ENCODE peak calls at places on chromosomes 6 and 20, in six cellular contexts. R, Q, T, X, O and W are unnamed samples.

GRCh38 chr6:43263314-43264178 is 20.3 kb downstream of the TTBK1 start:
- DNase-seq in T (peak; percentile 79), O (peak; percentile 80), Q (peak; percentile 95), R (peak; percentile 66), X (peak; percentile 14), W (peak; percentile 50)

GRCh38 chr6:163759542-163759941 is 345.0 kb downstream of the QKI start:
- DNase-seq in T (no peak), R (no peak), Q (no peak), O (no peak), X (no peak), W (no peak)

GRCh38 chr20:17898548-17898994 is 70.0 kb downstream of the SNX5 start:
- DNase-seq in R (peak; percentile 84), Q (peak; percentile 90), O (peak; percentile 65), T (peak; percentile 75), X (no peak), W (peak; percentile 80)

GRCh38 chr6:142458857-142459256 is 157.1 kb downstream of the ADGRG6 start:
- DNase-seq in Q (no peak), R (no peak), T (no peak), X (no peak), O (no peak), W (no peak)

GRCh38 chr6:129753422-129753821 is 43.4 kb upstream of the ARHGAP18 start:
- DNase-seq in X (no peak), Q (no peak), O (no peak), R (peak; percentile 53), T (no peak), W (no peak)

GRCh38 chr6:5082487-5083306 is 2.4 kb upstream of the PPP1R3G start:
- DNase-seq in R (peak; percentile 78), O (peak; percentile 94), Q (no peak), X (peak; percentile 38), T (no peak), W (peak; percentile 83)

GRCh38 chr6:65924411-65924810 is 217.4 kb upstream of the EYS start:
- DNase-seq in T (no peak), R (no peak), Q (no peak), X (no peak), O (no peak), W (no peak)

GRCh38 chr6:114342826-114343781 is at the start of gene HS3ST5:
- DNase-seq in T (peak; percentile 76), O (no peak), R (no peak), X (no peak), Q (peak; percentile 95), W (peak; percentile 32)

GRCh38 chr6:74551896-74552295 is 654.0 kb downstream of the COL12A1 start:
- DNase-seq in O (no peak), Q (no peak), T (no peak), X (peak; percentile 66), R (peak; percentile 19), W (peak; percentile 79)

GRCh38 chr20:46070215-46070910 is 19.4 kb downstream of the NCOA5 start:
- DNase-seq in X (peak; percentile 15), O (no peak), Q (peak; percentile 24), R (peak; percentile 85), T (no peak), W (peak; percentile 40)

GRCh38 chr20:25540273-25540672 is 45.1 kb downstream of the NINL start:
- DNase-seq in R (no peak), Q (peak; percentile 75), O (peak; percentile 51), T (no peak), X (no peak), W (no peak)

GRCh38 chr6:19806971-19807396 is 30.2 kb upstream of the ID4 start:
- DNase-seq in X (no peak), T (no peak), Q (no peak), O (no peak), R (no peak), W (no peak)

GRCh38 chr6:19811397-19812079 is 25.6 kb upstream of the ID4 start:
- DNase-seq in Q (no peak), T (no peak), R (no peak), X (no peak), O (no peak), W (no peak)

GRCh38 chr6:19812512-19813119 is 24.6 kb upstream of the ID4 start:
- DNase-seq in X (no peak), T (no peak), Q (no peak), O (no peak), R (peak; percentile 83), W (peak; percentile 68)
- TF ChIP-seq CTCF in X (peak; percentile 73), T (peak; percentile 33), Q (peak; percentile 88), O (peak; percentile 26), R (peak; percentile 80), W (peak; percentile 75)

GRCh38 chr6:167697316-167697715 is 129.4 kb upstream of the AFDN start:
- DNase-seq in X (no peak), Q (no peak), T (no peak), O (no peak), R (no peak), W (peak; percentile 27)
- TF ChIP-seq CTCF in X (no peak), Q (peak; percentile 12), T (no peak), O (no peak), R (no peak), W (no peak)

GRCh38 chr6:162448294-162448693 is 279.3 kb downstream of the PRKN start:
- DNase-seq in T (no peak), R (no peak), O (no peak), X (no peak), Q (no peak), W (no peak)

GRCh38 chr6:162443101-162443500 is 284.5 kb downstream of the PRKN start:
- DNase-seq in T (no peak), X (no peak), R (no peak), Q (no peak), O (no peak), W (no peak)

GRCh38 chr6:162442675-162443074 is 284.9 kb downstream of the PRKN start:
- DNase-seq in O (no peak), T (no peak), Q (peak; percentile 83), R (no peak), X (no peak), W (peak; percentile 17)
- TF ChIP-seq CTCF in O (peak; percentile 33), T (no peak), Q (peak; percentile 92), R (no peak), X (no peak), W (no peak)

GRCh38 chr6:31580446-31580755 is 1.8 kb downstream of the LTB start:
- DNase-seq in T (no peak), Q (no peak), X (no peak), O (no peak), R (no peak), W (no peak)

GRCh38 chr6:31581511-31582229 is 554 bp downstream of the LTB start:
- DNase-seq in Q (peak; percentile 67), T (no peak), X (no peak), R (no peak), O (no peak), W (no peak)

GRCh38 chr6:31582230-31582601 is at the start of gene LTB:
- DNase-seq in T (no peak), R (no peak), O (no peak), Q (no peak), X (no peak), W (no peak)

GRCh38 chr6:31579546-31580445 is 2.4 kb downstream of the LTB start:
- DNase-seq in O (no peak), R (no peak), X (no peak), Q (no peak), T (no peak), W (no peak)

GRCh38 chr6:31580807-31581437 is 1.3 kb downstream of the LTB start:
- DNase-seq in T (peak; percentile 95), Q (peak; percentile 95), X (peak; percentile 51), O (peak; percentile 79), R (peak; percentile 73), W (peak; percentile 76)
- TF ChIP-seq CTCF in T (peak; percentile 100), Q (peak; percentile 99), X (peak; percentile 76), O (peak; percentile 78), R (peak; percentile 80), W (peak; percentile 84)

DNA sequence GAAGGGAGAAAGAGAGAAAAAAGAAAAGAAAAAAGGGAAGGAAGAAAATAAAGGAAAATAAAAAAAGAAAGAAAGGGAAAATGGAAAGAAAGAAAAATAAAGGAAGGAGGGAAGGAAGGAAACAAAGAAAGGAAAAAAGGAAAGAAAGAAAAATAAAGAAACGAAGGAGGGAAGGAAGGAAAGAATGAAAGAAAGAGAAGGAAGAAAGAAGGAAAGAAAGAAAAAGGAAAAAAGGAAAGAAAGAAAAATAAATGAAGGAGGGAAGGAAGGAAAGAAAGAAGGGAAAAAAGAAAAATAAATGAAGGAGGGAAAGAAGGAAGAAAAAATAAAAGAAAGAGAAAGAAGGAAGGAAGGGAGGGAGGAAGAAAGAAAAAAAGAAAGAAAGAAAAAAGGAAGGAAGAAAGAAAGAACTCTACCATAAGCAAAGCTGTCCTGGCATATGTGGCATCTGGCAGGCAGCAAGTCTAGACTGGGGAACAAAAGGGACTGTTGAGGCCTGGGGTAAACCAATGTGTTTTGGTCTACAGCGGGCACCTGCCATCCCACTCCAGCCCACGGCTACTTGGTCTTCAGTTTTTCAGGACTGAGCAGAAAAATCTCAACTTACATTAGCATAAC is 86.9 kb downstream of the TFAP2C start:
- DNase-seq in O (no peak), Q (no peak), X (no peak), R (no peak), T (no peak), W (no peak)
- TF ChIP-seq CTCF in O (no peak), Q (no peak), X (no peak), R (no peak), T (no peak), W (no peak)

GRCh38 chr6:53679446-53679933 is 13.9 kb upstream of the KLHL31 start:
- DNase-seq in R (peak; percentile 53), Q (peak; percentile 70), X (no peak), T (no peak), O (no peak), W (peak; percentile 65)
- TF ChIP-seq CTCF in R (peak; percentile 47), Q (peak; percentile 76), X (peak; percentile 25), T (peak; percentile 42), O (peak; percentile 50), W (peak; percentile 42)

DNA sequence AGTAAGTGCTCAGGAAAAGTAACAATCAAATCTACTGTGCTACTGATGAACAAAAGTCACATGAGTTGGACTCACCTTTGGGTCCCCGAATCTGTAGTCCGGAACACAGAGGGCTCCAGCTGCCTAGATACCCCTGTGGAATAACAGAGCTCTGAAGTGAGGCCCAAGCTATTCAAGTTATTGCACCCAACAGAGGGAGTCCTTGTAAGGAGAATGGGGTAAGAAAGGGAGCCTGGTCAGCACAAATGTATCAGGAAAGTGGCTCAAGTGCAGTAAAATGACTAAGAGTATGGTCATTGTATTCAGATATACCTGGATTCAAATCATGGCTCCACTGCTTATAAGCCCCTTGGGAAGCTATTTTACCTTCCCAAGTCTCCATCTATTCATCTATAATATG is 20.9 kb downstream of the EDN1 start:
- DNase-seq in T (no peak), O (no peak), R (no peak), Q (no peak), X (no peak), W (no peak)
- TF ChIP-seq CTCF in T (no peak), O (no peak), R (no peak), Q (peak; percentile 20), X (no peak), W (no peak)